ENCODE peak calls at places on chromosome 2, in five cellular contexts. One of them, this sample, is unnamed.

GRCh38 chr2:133362061-133362476 is 206.2 kb downstream of the NCKAP5 start:
- DNase-seq in activated T-helper 1 cell treated with Interleukin-2 at 50 U/mL for 16 hours: no peak
- DNase-seq in heart left ventricle: no peak
- DNase-seq in AML-193: no peak
- DNase-seq in kidney tubule cell: peak
- DNase-seq in this sample: no peak

GRCh38 chr2:182608181-182608845 is 107.7 kb upstream of the DNAJC10 start:
- DNase-seq in AML-193: no peak
- DNase-seq in kidney tubule cell: no peak
- DNase-seq in heart left ventricle: no peak
- DNase-seq in activated T-helper 1 cell treated with Interleukin-2 at 50 U/mL for 16 hours: no peak
- DNase-seq in this sample: no peak

GRCh38 chr2:45833968-45834344 is 182.5 kb downstream of the PRKCE start:
- DNase-seq in AML-193: peak
- DNase-seq in kidney tubule cell: no peak
- DNase-seq in heart left ventricle: no peak
- DNase-seq in activated T-helper 1 cell treated with Interleukin-2 at 50 U/mL for 16 hours: no peak
- DNase-seq in this sample: peak

GRCh38 chr2:165239230-165239629 is at the start of gene SCN2A:
- DNase-seq in heart left ventricle: no peak
- DNase-seq in activated T-helper 1 cell treated with Interleukin-2 at 50 U/mL for 16 hours: no peak
- DNase-seq in kidney tubule cell: peak
- DNase-seq in AML-193: peak
- DNase-seq in this sample: peak

GRCh38 chr2:200379481-200380120 is 73.1 kb downstream of the SPATS2L start:
- DNase-seq in kidney tubule cell: no peak
- DNase-seq in heart left ventricle: no peak
- DNase-seq in AML-193: no peak
- DNase-seq in activated T-helper 1 cell treated with Interleukin-2 at 50 U/mL for 16 hours: no peak
- DNase-seq in this sample: no peak

GRCh38 chr2:159904565-159905281 is 106.7 kb upstream of the CD302 start:
- DNase-seq in heart left ventricle: peak
- DNase-seq in activated T-helper 1 cell treated with Interleukin-2 at 50 U/mL for 16 hours: peak
- DNase-seq in AML-193: peak
- DNase-seq in kidney tubule cell: peak
- DNase-seq in this sample: peak

GRCh38 chr2:20514596-20515269 is 67.9 kb downstream of the RHOB start:
- DNase-seq in activated T-helper 1 cell treated with Interleukin-2 at 50 U/mL for 16 hours: no peak
- DNase-seq in heart left ventricle: peak
- DNase-seq in kidney tubule cell: peak
- DNase-seq in AML-193: no peak
- DNase-seq in this sample: no peak

GRCh38 chr2:24015562-24016375 is 5.9 kb downstream of the MFSD2B start:
- DNase-seq in activated T-helper 1 cell treated with Interleukin-2 at 50 U/mL for 16 hours: no peak
- DNase-seq in kidney tubule cell: peak
- DNase-seq in heart left ventricle: no peak
- DNase-seq in AML-193: no peak
- DNase-seq in this sample: no peak

GRCh38 chr2:44392338-44392943 is 30.7 kb downstream of the CAMKMT start:
- DNase-seq in AML-193: peak
- DNase-seq in heart left ventricle: no peak
- DNase-seq in kidney tubule cell: peak
- DNase-seq in activated T-helper 1 cell treated with Interleukin-2 at 50 U/mL for 16 hours: no peak
- DNase-seq in this sample: peak

GRCh38 chr2:8661736-8662135 is 20.1 kb upstream of the ID2 start:
- DNase-seq in heart left ventricle: no peak
- DNase-seq in AML-193: no peak
- DNase-seq in activated T-helper 1 cell treated with Interleukin-2 at 50 U/mL for 16 hours: no peak
- DNase-seq in kidney tubule cell: no peak
- DNase-seq in this sample: no peak

GRCh38 chr2:5895284-5895683 is 203.1 kb downstream of the SOX11 start:
- DNase-seq in kidney tubule cell: no peak
- DNase-seq in activated T-helper 1 cell treated with Interleukin-2 at 50 U/mL for 16 hours: no peak
- DNase-seq in heart left ventricle: no peak
- DNase-seq in AML-193: no peak
- DNase-seq in this sample: no peak

GRCh38 chr2:239818531-239819011 is 206.6 kb downstream of the NDUFA10 start:
- DNase-seq in AML-193: no peak
- DNase-seq in heart left ventricle: peak
- DNase-seq in kidney tubule cell: no peak
- DNase-seq in activated T-helper 1 cell treated with Interleukin-2 at 50 U/mL for 16 hours: no peak
- DNase-seq in this sample: no peak

GRCh38 chr2:190468814-190469569 is 60.8 kb downstream of the MFSD6 start:
- DNase-seq in AML-193: peak
- DNase-seq in kidney tubule cell: peak
- DNase-seq in heart left ventricle: peak
- DNase-seq in activated T-helper 1 cell treated with Interleukin-2 at 50 U/mL for 16 hours: no peak
- DNase-seq in this sample: peak

GRCh38 chr2:127157651-127158460 is 50.9 kb upstream of the BIN1 start:
- DNase-seq in kidney tubule cell: no peak
- DNase-seq in activated T-helper 1 cell treated with Interleukin-2 at 50 U/mL for 16 hours: no peak
- DNase-seq in heart left ventricle: no peak
- DNase-seq in AML-193: no peak
- DNase-seq in this sample: no peak

GRCh38 chr2:223058952-223059716 is 7.1 kb downstream of the KCNE4 start:
- DNase-seq in kidney tubule cell: peak
- DNase-seq in activated T-helper 1 cell treated with Interleukin-2 at 50 U/mL for 16 hours: no peak
- DNase-seq in AML-193: no peak
- DNase-seq in heart left ventricle: no peak
- DNase-seq in this sample: no peak

GRCh38 chr2:216984937-216985336 is 125.1 kb upstream of the TNP1 start:
- DNase-seq in kidney tubule cell: no peak
- DNase-seq in AML-193: no peak
- DNase-seq in activated T-helper 1 cell treated with Interleukin-2 at 50 U/mL for 16 hours: no peak
- DNase-seq in heart left ventricle: no peak
- DNase-seq in this sample: no peak

GRCh38 chr2:142582317-142582716 is 295.1 kb upstream of the KYNU start:
- DNase-seq in activated T-helper 1 cell treated with Interleukin-2 at 50 U/mL for 16 hours: no peak
- DNase-seq in kidney tubule cell: no peak
- DNase-seq in heart left ventricle: no peak
- DNase-seq in AML-193: no peak
- DNase-seq in this sample: no peak

GRCh38 chr2:129903586-129904425 is 75.7 kb upstream of the RAB6C start:
- DNase-seq in AML-193: no peak
- DNase-seq in activated T-helper 1 cell treated with Interleukin-2 at 50 U/mL for 16 hours: no peak
- DNase-seq in kidney tubule cell: peak
- DNase-seq in heart left ventricle: no peak
- DNase-seq in this sample: no peak

GRCh38 chr2:169362346-169363026 is at the start of gene LRP2:
- DNase-seq in AML-193: no peak
- DNase-seq in kidney tubule cell: no peak
- DNase-seq in heart left ventricle: no peak
- DNase-seq in activated T-helper 1 cell treated with Interleukin-2 at 50 U/mL for 16 hours: no peak
- DNase-seq in this sample: peak

GRCh38 chr2:173077506-173078177 is 2.0 kb downstream of the MAP3K20 start:
- DNase-seq in activated T-helper 1 cell treated with Interleukin-2 at 50 U/mL for 16 hours: no peak
- DNase-seq in heart left ventricle: no peak
- DNase-seq in kidney tubule cell: no peak
- DNase-seq in AML-193: no peak
- DNase-seq in this sample: no peak

GRCh38 chr2:135662088-135662487 is 79.6 kb upstream of the UBXN4 start:
- DNase-seq in heart left ventricle: no peak
- DNase-seq in AML-193: no peak
- DNase-seq in activated T-helper 1 cell treated with Interleukin-2 at 50 U/mL for 16 hours: no peak
- DNase-seq in kidney tubule cell: peak
- DNase-seq in this sample: no peak

GRCh38 chr2:100615471-100615870 is 52.7 kb downstream of the PDCL3 start:
- DNase-seq in activated T-helper 1 cell treated with Interleukin-2 at 50 U/mL for 16 hours: no peak
- DNase-seq in AML-193: no peak
- DNase-seq in kidney tubule cell: peak
- DNase-seq in heart left ventricle: peak
- DNase-seq in this sample: no peak

GRCh38 chr2:28206786-28207185 is 185.9 kb upstream of the FOSL2 start:
- DNase-seq in AML-193: no peak
- DNase-seq in activated T-helper 1 cell treated with Interleukin-2 at 50 U/mL for 16 hours: no peak
- DNase-seq in heart left ventricle: no peak
- DNase-seq in kidney tubule cell: peak
- DNase-seq in this sample: no peak

GRCh38 chr2:162582357-162582798 is 238.4 kb downstream of the GCA start:
- DNase-seq in AML-193: no peak
- DNase-seq in activated T-helper 1 cell treated with Interleukin-2 at 50 U/mL for 16 hours: no peak
- DNase-seq in heart left ventricle: no peak
- DNase-seq in kidney tubule cell: peak
- DNase-seq in this sample: no peak

GRCh38 chr2:11234309-11234708 is 79.0 kb downstream of the SLC66A3 start:
- DNase-seq in kidney tubule cell: peak
- DNase-seq in heart left ventricle: no peak
- DNase-seq in AML-193: peak
- DNase-seq in activated T-helper 1 cell treated with Interleukin-2 at 50 U/mL for 16 hours: no peak
- DNase-seq in this sample: peak

GRCh38 chr2:151996243-151997003 is 102.4 kb downstream of the CACNB4 start:
- DNase-seq in AML-193: no peak
- DNase-seq in activated T-helper 1 cell treated with Interleukin-2 at 50 U/mL for 16 hours: no peak
- DNase-seq in heart left ventricle: no peak
- DNase-seq in kidney tubule cell: no peak
- DNase-seq in this sample: no peak

GRCh38 chr2:184532541-184532940 is 65.8 kb upstream of the ZNF804A start:
- DNase-seq in heart left ventricle: no peak
- DNase-seq in activated T-helper 1 cell treated with Interleukin-2 at 50 U/mL for 16 hours: no peak
- DNase-seq in AML-193: no peak
- DNase-seq in kidney tubule cell: no peak
- DNase-seq in this sample: no peak

GRCh38 chr2:33395660-33396249 is 80.7 kb upstream of the RASGRP3 start:
- DNase-seq in AML-193: peak
- DNase-seq in heart left ventricle: peak
- DNase-seq in activated T-helper 1 cell treated with Interleukin-2 at 50 U/mL for 16 hours: no peak
- DNase-seq in kidney tubule cell: peak
- DNase-seq in this sample: peak

GRCh38 chr2:55425449-55425848 is 5.8 kb upstream of the CCDC88A start:
- DNase-seq in activated T-helper 1 cell treated with Interleukin-2 at 50 U/mL for 16 hours: no peak
- DNase-seq in AML-193: peak
- DNase-seq in heart left ventricle: no peak
- DNase-seq in kidney tubule cell: peak
- DNase-seq in this sample: peak

This sample was measured in KBM-7.